ENCODE peak calls at places on chromosomes 7 and 10, in five cellular contexts. B is lower leg skin, M is A549, L is NCI-H526, N is kidney tubule cell. C is an unnamed sample.

GRCh38 chr10:7202804-7203203 is 208.0 kb downstream of the SFMBT2 start:
- DNase-seq in L (no peak), B (no peak), M (no peak), N (no peak), C (no peak)

GRCh38 chr10:10313099-10313875 is 704.4 kb upstream of the CELF2 start:
- DNase-seq in N (no peak), L (peak), B (no peak), M (no peak), C (no peak)

GRCh38 chr7:144863320-144863647 is 27.4 kb upstream of the TPK1 start:
- DNase-seq in M (no peak), N (no peak), B (no peak), L (no peak), C (no peak)

GRCh38 chr7:37117261-37117660 is 331.4 kb downstream of the ELMO1 start:
- DNase-seq in B (no peak), N (no peak), M (no peak), L (no peak), C (no peak)

GRCh38 chr7:106732045-106732444 is 71.1 kb upstream of the CCDC71L start:
- DNase-seq in M (no peak), B (no peak), N (no peak), L (no peak), C (no peak)

GRCh38 chr7:508461-509170 is 11.0 kb downstream of the PDGFA start:
- DNase-seq in M (no peak), B (no peak), L (no peak), N (no peak), C (no peak)

GRCh38 chr10:54906940-54907339 is 105.9 kb upstream of the PCDH15 start:
- DNase-seq in B (no peak), M (no peak), N (no peak), L (no peak), C (no peak)

GRCh38 chr7:15461576-15461975 is 100.2 kb downstream of the AGMO start:
- DNase-seq in B (no peak), N (peak), L (no peak), M (no peak), C (no peak)

GRCh38 chr7:74193913-74194312 is 15.9 kb upstream of the LAT2 start:
- DNase-seq in L (no peak), B (no peak), N (no peak), M (no peak), C (no peak)

GRCh38 chr10:118273662-118274061 is 68.5 kb downstream of the FAM204A start:
- DNase-seq in L (no peak), M (no peak), B (no peak), N (no peak), C (no peak)

GRCh38 chr10:17229717-17229966 is 1.6 kb downstream of the VIM start:
- DNase-seq in N (no peak), L (peak), M (no peak), B (no peak), C (no peak)

GRCh38 chr7:139915864-139916716 is 87.0 kb downstream of the TBXAS1 start:
- DNase-seq in N (peak), B (peak), L (no peak), M (peak), C (peak)

GRCh38 chr7:18177815-18178660 is 150.4 kb upstream of the PRPS1L1 start:
- DNase-seq in N (peak), L (no peak), B (no peak), M (no peak), C (peak)

GRCh38 chr7:21603477-21603876 is 60.6 kb downstream of the DNAH11 start:
- DNase-seq in N (no peak), B (no peak), M (no peak), L (no peak), C (no peak)

GRCh38 chr7:139431010-139431409 is 52.5 kb downstream of the KLRG2 start:
- DNase-seq in L (peak), N (no peak), M (no peak), B (no peak), C (no peak)

GRCh38 chr7:55052081-55052480 is 33.3 kb downstream of the EGFR start:
- DNase-seq in M (no peak), N (peak), B (no peak), L (no peak), C (no peak)

GRCh38 chr7:108247646-108248045 is 117.5 kb upstream of the LAMB4 start:
- DNase-seq in N (peak), M (no peak), L (no peak), B (no peak), C (no peak)

GRCh38 chr7:23472046-23472445 is 1.8 kb upstream of the IGF2BP3 start:
- DNase-seq in B (no peak), L (no peak), N (no peak), M (no peak), C (no peak)

GRCh38 chr7:74063646-74064045 is 20.0 kb upstream of the LIMK1 start:
- DNase-seq in M (no peak), B (no peak), N (no peak), L (no peak), C (no peak)

GRCh38 chr7:75879771-75880184 is 944 bp downstream of the RHBDD2 start:
- DNase-seq in B (no peak), M (no peak), N (peak), L (peak), C (no peak)

GRCh38 chr10:76324283-76324682 is 892.9 kb downstream of the LRMDA start:
- DNase-seq in L (no peak), B (peak), N (no peak), M (no peak), C (no peak)

GRCh38 chr7:50262916-50263690 is 41.4 kb upstream of the IKZF1 start:
- DNase-seq in L (no peak), B (no peak), N (peak), M (no peak), C (no peak)

GRCh38 chr10:73850863-73851461 is 23.4 kb downstream of the CAMK2G start:
- DNase-seq in B (no peak), L (no peak), M (no peak), N (no peak), C (no peak)

GRCh38 chr10:128854965-128855364 is 612.1 kb upstream of the MGMT start:
- DNase-seq in B (peak), N (peak), M (no peak), L (no peak), C (no peak)

GRCh38 chr7:159038066-159038465 is 106.6 kb downstream of the VIPR2 start:
- DNase-seq in B (no peak), L (no peak), M (no peak), N (no peak), C (no peak)

GRCh38 chr10:28087675-28088351 is 88.9 kb upstream of the ODAD2 start:
- DNase-seq in M (no peak), L (no peak), B (no peak), N (peak), C (no peak)

GRCh38 chr7:78792006-78792405 is 661.5 kb downstream of the MAGI2 start:
- DNase-seq in M (no peak), B (no peak), L (no peak), N (no peak), C (no peak)

GRCh38 chr10:132716691-132717490 is 69.1 kb downstream of the NKX6-2 start:
- DNase-seq in N (no peak), M (no peak), B (no peak), L (no peak), C (no peak)

GRCh38 chr10:45627412-45628048 is 45.0 kb downstream of the ZFAND4 start:
- DNase-seq in N (no peak), B (no peak), L (no peak), M (no peak), C (no peak)

GRCh38 chr10:18658301-18658991 is 785 bp upstream of the ARL5B start:
- DNase-seq in N (peak), M (no peak), L (peak), B (peak), C (peak)

GRCh38 chr10:62866451-62866850 is 50.3 kb upstream of the EGR2 start:
- DNase-seq in L (no peak), B (no peak), M (no peak), N (peak), C (no peak)

GRCh38 chr10:45444022-45444421 is 70.0 kb downstream of the ALOX5 start:
- DNase-seq in M (no peak), B (no peak), L (no peak), N (no peak), C (no peak)

GRCh38 chr7:24378871-24379608 is 95.0 kb downstream of the NPY start:
- DNase-seq in B (no peak), N (peak), M (peak), L (no peak), C (no peak)

GRCh38 chr10:113058175-113058961 is 108.3 kb downstream of the TCF7L2 start:
- DNase-seq in M (no peak), L (peak), B (no peak), N (no peak), C (no peak)

GRCh38 chr10:88113232-88113631 is 249.8 kb downstream of the PTEN start:
- DNase-seq in M (no peak), B (no peak), N (no peak), L (no peak), C (no peak)

GRCh38 chr7:133704436-133704835 is 422.7 kb upstream of the LRGUK start:
- DNase-seq in B (no peak), M (no peak), N (no peak), L (no peak), C (no peak)

GRCh38 chr10:96588601-96589419 is 2.0 kb upstream of the TM9SF3 start:
- DNase-seq in N (peak), L (no peak), B (no peak), M (no peak), C (peak)

GRCh38 chr7:157394246-157395191 is 57.7 kb downstream of the DNAJB6 start:
- DNase-seq in N (peak), B (no peak), L (no peak), M (no peak), C (no peak)